ENCODE peak calls at places on chromosomes 13 and 19, in seven cellular contexts. S is A673, N is esophagus squamous epithelium, L is RWPE1, J is A549, G is upper lobe of right lung, R is lung. D is an unnamed sample.

GRCh38 chr13:21526707-21527454 is 67.8 kb upstream of the ZDHHC20 start:
- DNase-seq in S (no peak), N (no peak), L (no peak), J (no peak), G (no peak), R (no peak), D (no peak)

GRCh38 chr13:46571189-46571901 is 18.4 kb downstream of the LRCH1 start:
- DNase-seq in S (peak), N (no peak), L (no peak), J (no peak), G (no peak), R (no peak), D (no peak)

GRCh38 chr13:97403893-97404683 is 29.9 kb upstream of the RAP2A start:
- DNase-seq in S (no peak), N (no peak), L (no peak), J (no peak), G (no peak), R (no peak), D (no peak)

GRCh38 chr19:10797078-10797477 is 38.9 kb downstream of the TMED1 start:
- DNase-seq in S (no peak), N (no peak), L (no peak), J (no peak), G (no peak), R (no peak), D (no peak)

GRCh38 chr13:97911311-97912138 is 42.0 kb upstream of the IPO5 start:
- DNase-seq in S (no peak), N (no peak), L (no peak), J (peak), G (no peak), R (no peak), D (peak)

GRCh38 chr19:8655340-8655709 is 24.9 kb downstream of the NFILZ start:
- DNase-seq in S (no peak), N (no peak), L (no peak), J (no peak), G (peak), R (no peak), D (no peak)

GRCh38 chr13:33186851-33187250 is 98.7 kb downstream of the STARD13 start:
- DNase-seq in S (peak), N (no peak), L (no peak), J (no peak), G (no peak), R (no peak), D (peak)

GRCh38 chr13:77062097-77062496 is 35.1 kb upstream of the FBXL3 start:
- DNase-seq in S (no peak), N (no peak), L (no peak), J (no peak), G (no peak), R (no peak), D (no peak)

GRCh38 chr19:5143471-5144411 is 174.8 kb downstream of the KDM4B start:
- DNase-seq in S (no peak), N (no peak), L (no peak), J (no peak), G (no peak), R (no peak), D (no peak)

GRCh38 chr13:51229731-51230130 is 7.5 kb downstream of the FAM124A start:
- DNase-seq in S (no peak), N (no peak), L (no peak), J (no peak), G (no peak), R (no peak), D (no peak)

GRCh38 chr13:45511310-45512147 is 46.8 kb downstream of the COG3 start:
- DNase-seq in S (peak), N (no peak), L (peak), J (peak), G (no peak), R (no peak), D (no peak)

GRCh38 chr13:52599853-52600603 is 42.2 kb upstream of the HNRNPA1L2 start:
- DNase-seq in S (peak), N (no peak), L (peak), J (no peak), G (peak), R (no peak), D (peak)

GRCh38 chr19:17703823-17704463 is 15.3 kb upstream of the MAP1S start:
- DNase-seq in S (peak), N (no peak), L (no peak), J (no peak), G (peak), R (no peak), D (no peak)

GRCh38 chr13:73803997-73804396 is 330.2 kb downstream of the KLF12 start:
- DNase-seq in S (peak), N (no peak), L (peak), J (no peak), G (no peak), R (no peak), D (no peak)

GRCh38 chr19:5030822-5031221 is 61.9 kb downstream of the KDM4B start:
- DNase-seq in S (no peak), N (no peak), L (no peak), J (no peak), G (no peak), R (no peak), D (no peak)

GRCh38 chr19:2251577-2252480 is 2.7 kb downstream of the AMH start:
- DNase-seq in S (no peak), N (no peak), L (no peak), J (no peak), G (no peak), R (no peak), D (no peak)

GRCh38 chr19:47729468-47729798 is 15.9 kb upstream of the NOP53 start:
- DNase-seq in S (no peak), N (no peak), L (peak), J (peak), G (peak), R (peak), D (peak)

GRCh38 chr19:34676697-34677385 is at the start of gene SCGB2B2:
- DNase-seq in S (peak), N (no peak), L (peak), J (peak), G (no peak), R (peak), D (no peak)

GRCh38 chr13:32017449-32017848 is 14.1 kb upstream of the FRY start:
- DNase-seq in S (no peak), N (no peak), L (no peak), J (no peak), G (no peak), R (no peak), D (no peak)

GRCh38 chr13:43546260-43546659 is 240.5 kb downstream of the ENOX1 start:
- DNase-seq in S (no peak), N (no peak), L (no peak), J (no peak), G (no peak), R (no peak), D (no peak)

GRCh38 chr19:40519352-40520322 is 52.8 kb downstream of the SPTBN4 start:
- DNase-seq in S (peak), N (no peak), L (no peak), J (peak), G (peak), R (no peak), D (no peak)

GRCh38 chr19:40803857-40804782 is 5.1 kb downstream of the EGLN2 start:
- DNase-seq in S (no peak), N (peak), L (no peak), J (no peak), G (peak), R (peak), D (no peak)

GRCh38 chr13:88071371-88071770 is 400.2 kb downstream of the SLITRK5 start:
- DNase-seq in S (peak), N (no peak), L (no peak), J (no peak), G (no peak), R (no peak), D (no peak)

GRCh38 chr13:102122147-102122546 is 279.7 kb downstream of the FGF14 start:
- DNase-seq in S (no peak), N (no peak), L (no peak), J (no peak), G (no peak), R (no peak), D (no peak)

GRCh38 chr19:10305139-10305806 is 4.3 kb downstream of the ZGLP1 start:
- DNase-seq in S (peak), N (no peak), L (peak), J (no peak), G (peak), R (no peak), D (no peak)

GRCh38 chr13:99133230-99133629 is 67.4 kb upstream of the UBAC2 start:
- DNase-seq in S (no peak), N (no peak), L (no peak), J (no peak), G (no peak), R (no peak), D (peak)

GRCh38 chr19:38912600-38913514 is 871 bp upstream of the CCER2 start:
- DNase-seq in S (no peak), N (no peak), L (no peak), J (no peak), G (no peak), R (no peak), D (no peak)

GRCh38 chr13:102707465-102707864 is 12.6 kb upstream of the METTL21C start:
- DNase-seq in S (peak), N (no peak), L (peak), J (peak), G (no peak), R (no peak), D (no peak)

GRCh38 chr19:14405758-14406644 is 13.1 kb downstream of the DDX39A start:
- DNase-seq in S (peak), N (no peak), L (peak), J (peak), G (peak), R (peak), D (peak)
- H3K27ac ChIP-seq in S (no peak), N (peak), L (peak), J (no peak), G (peak), R (peak), D (no peak)

GRCh38 chr13:79475569-79475968 is 5.4 kb upstream of the NDFIP2 start:
- DNase-seq in S (no peak), N (no peak), L (no peak), J (no peak), G (no peak), R (no peak), D (no peak)
- H3K27ac ChIP-seq in S (no peak), N (no peak), L (no peak), J (no peak), G (no peak), R (no peak), D (no peak)

DNA sequence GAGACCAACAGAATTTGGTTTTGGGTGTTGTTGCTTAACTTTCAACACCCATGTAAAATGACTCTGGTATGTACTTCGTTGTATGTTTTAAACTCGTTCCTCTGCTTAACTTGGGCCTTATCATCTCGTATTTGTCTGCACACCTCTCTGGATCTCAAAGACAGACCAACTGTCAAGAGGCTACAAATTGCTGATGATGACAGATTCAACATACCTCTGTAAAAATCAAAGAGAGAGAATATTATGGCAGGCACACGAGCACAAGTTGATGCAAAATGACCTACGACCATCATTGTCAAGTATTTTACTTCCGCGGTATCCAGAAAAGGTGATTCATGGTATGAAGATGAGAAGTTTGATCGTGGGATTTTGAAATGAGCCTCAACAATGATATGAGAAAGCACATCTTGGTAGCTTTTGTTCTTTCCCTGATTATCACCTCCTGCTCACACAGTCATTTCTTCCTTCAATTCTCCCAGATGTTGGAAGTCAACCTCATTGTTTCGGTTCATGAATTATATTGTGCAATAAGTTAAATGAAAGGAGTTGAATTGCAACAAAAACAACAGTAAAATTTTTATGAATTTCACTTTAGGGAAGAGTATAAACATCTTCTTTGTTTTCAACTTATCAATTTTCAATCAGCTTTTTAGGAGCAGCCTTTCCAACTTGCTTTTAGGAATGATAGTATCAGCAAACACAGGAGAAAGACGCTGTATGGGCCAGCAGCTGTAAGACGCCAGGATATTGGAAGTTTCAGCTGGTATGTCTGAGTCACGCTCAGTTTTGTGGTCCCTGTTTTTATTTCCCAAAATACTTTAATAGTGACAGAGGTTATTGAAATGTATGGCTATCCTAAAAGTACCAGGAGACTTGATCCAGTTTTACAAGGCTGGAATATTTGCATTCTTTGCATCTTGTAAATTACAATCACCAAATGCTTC is 132.3 kb upstream of the ARGLU1 start:
- DNase-seq in S (no peak), N (no peak), L (no peak), J (no peak), G (no peak), R (no peak), D (no peak)
- H3K27ac ChIP-seq in S (no peak), N (no peak), L (no peak), J (no peak), G (no peak), R (no peak), D (no peak)

GRCh38 chr13:110109140-110109783 is 197.7 kb downstream of the COL4A1 start:
- DNase-seq in S (no peak), N (no peak), L (no peak), J (no peak), G (no peak), R (no peak), D (no peak)

GRCh38 chr13:110107568-110108347 is 199.2 kb downstream of the COL4A1 start:
- DNase-seq in S (peak), N (no peak), L (no peak), J (no peak), G (no peak), R (peak), D (no peak)

GRCh38 chr13:110108348-110109139 is 198.4 kb downstream of the COL4A1 start:
- DNase-seq in S (peak), N (no peak), L (peak), J (peak), G (peak), R (peak), D (peak)

GRCh38 chr13:110105136-110105535 is 201.8 kb downstream of the COL4A1 start:
- DNase-seq in S (no peak), N (no peak), L (no peak), J (no peak), G (no peak), R (no peak), D (no peak)

GRCh38 chr13:110106726-110107125 is 200.2 kb downstream of the COL4A1 start:
- DNase-seq in S (no peak), N (no peak), L (no peak), J (no peak), G (no peak), R (peak), D (peak)
- H3K27ac ChIP-seq in S (no peak), N (peak), L (peak), J (peak), G (no peak), R (no peak), D (no peak)

D was measured in SJSA1.